ENCODE peak calls at places on chromosomes 5 and 9, in six cellular contexts. K, G, J, R, E and C are unnamed samples.
A peak's percentile ranks its signal among the peaks of the same experiment; 100 is the strongest.

GRCh38 chr9:133991964-133992779 is at the start of gene VAV2:
- DNase-seq in E (peak; percentile 72), G (peak; percentile 86), R (peak; percentile 77), K (peak; percentile 70), J (peak; percentile 54), C (peak; percentile 61)

GRCh38 chr9:132509921-132510874 is 72.2 kb upstream of the BARHL1 start:
- DNase-seq in K (no peak), R (peak; percentile 72), J (no peak), G (no peak), E (no peak), C (no peak)

GRCh38 chr9:26856413-26857032 is 36.1 kb downstream of the CAAP1 start:
- DNase-seq in G (no peak), K (no peak), R (peak; percentile 56), E (peak; percentile 70), J (peak; percentile 55), C (peak; percentile 21)

GRCh38 chr9:4855861-4856260 is 63.1 kb downstream of the RCL1 start:
- DNase-seq in R (peak; percentile 68), G (no peak), E (no peak), J (peak; percentile 25), K (no peak), C (no peak)

GRCh38 chr5:107542428-107542827 is 128.3 kb downstream of the EFNA5 start:
- DNase-seq in J (peak; percentile 90), K (peak; percentile 86), R (peak; percentile 76), G (peak; percentile 81), E (peak; percentile 85), C (peak; percentile 83)

GRCh38 chr5:59485629-59486439 is 407.7 kb downstream of the PDE4D start:
- DNase-seq in J (peak; percentile 54), K (no peak), E (no peak), G (no peak), R (peak; percentile 8), C (no peak)

GRCh38 chr5:116068028-116068632 is 16.7 kb upstream of the COMMD10 start:
- DNase-seq in J (peak; percentile 14), K (no peak), E (peak; percentile 55), R (peak; percentile 75), G (no peak), C (no peak)

GRCh38 chr5:6768590-6769230 is 55.5 kb downstream of the TENT4A start:
- DNase-seq in K (peak; percentile 28), J (no peak), G (no peak), E (no peak), R (no peak), C (no peak)

GRCh38 chr5:10471672-10472071 is 30.0 kb downstream of the ROPN1L start:
- DNase-seq in E (no peak), K (no peak), G (no peak), R (peak; percentile 65), J (no peak), C (no peak)

GRCh38 chr9:108549184-108549583 is 306.6 kb downstream of the ACTL7B start:
- DNase-seq in R (no peak), J (peak; percentile 91), K (no peak), G (no peak), E (peak; percentile 12), C (no peak)

GRCh38 chr5:118042076-118042475 is 946.3 kb downstream of the DTWD2 start:
- DNase-seq in G (no peak), R (no peak), J (no peak), E (no peak), K (no peak), C (no peak)

GRCh38 chr5:7495133-7495521 is 99.2 kb downstream of the ADCY2 start:
- DNase-seq in G (no peak), J (no peak), R (no peak), E (no peak), K (no peak), C (no peak)

GRCh38 chr5:176864755-176865154 is 34.4 kb downstream of the HK3 start:
- DNase-seq in J (no peak), G (no peak), E (no peak), R (no peak), K (no peak), C (no peak)

GRCh38 chr9:89986190-89986589 is 381.4 kb downstream of the GADD45G start:
- DNase-seq in E (no peak), G (no peak), R (no peak), K (no peak), J (no peak), C (no peak)

GRCh38 chr9:6739218-6739617 is 18.6 kb upstream of the KDM4C start:
- DNase-seq in K (no peak), R (peak; percentile 51), E (no peak), J (no peak), G (no peak), C (no peak)

GRCh38 chr9:27529316-27530278 is at the start of gene MOB3B:
- DNase-seq in J (peak; percentile 71), G (peak; percentile 97), E (peak; percentile 74), K (peak; percentile 93), R (peak; percentile 74), C (peak; percentile 88)

GRCh38 chr9:134396258-134396742 is 70.0 kb downstream of the RXRA start:
- DNase-seq in J (no peak), G (no peak), E (peak; percentile 27), K (no peak), R (no peak), C (no peak)

GRCh38 chr5:7897014-7897600 is 28.2 kb downstream of the MTRR start:
- DNase-seq in K (no peak), E (peak; percentile 23), J (peak; percentile 44), G (no peak), R (peak; percentile 65), C (no peak)

GRCh38 chr9:119924736-119925135 is 555.5 kb upstream of the BRINP1 start:
- DNase-seq in R (no peak), K (no peak), E (no peak), G (no peak), J (no peak), C (no peak)

GRCh38 chr5:169006206-169006605 is 294.7 kb downstream of the SLIT3 start:
- DNase-seq in E (no peak), J (no peak), K (no peak), G (no peak), R (peak; percentile 11), C (no peak)

GRCh38 chr5:56862909-56863308 is 46.5 kb upstream of the SETD9 start:
- DNase-seq in R (no peak), K (no peak), G (no peak), E (peak; percentile 50), J (no peak), C (no peak)

GRCh38 chr5:139686919-139687421 is 38.8 kb downstream of the CXXC5 start:
- DNase-seq in E (peak; percentile 54), R (no peak), G (peak; percentile 62), K (no peak), J (no peak), C (no peak)

GRCh38 chr5:139684350-139684880 is 36.3 kb downstream of the CXXC5 start:
- DNase-seq in E (no peak), R (no peak), K (no peak), J (no peak), G (peak; percentile 57), C (no peak)

GRCh38 chr5:139684881-139685749 is 37.0 kb downstream of the CXXC5 start:
- DNase-seq in G (peak; percentile 84), K (peak; percentile 91), E (no peak), J (no peak), R (no peak), C (no peak)

GRCh38 chr5:139686356-139686918 is 38.3 kb downstream of the CXXC5 start:
- DNase-seq in E (no peak), G (peak; percentile 45), K (no peak), R (no peak), J (no peak), C (no peak)

DNA sequence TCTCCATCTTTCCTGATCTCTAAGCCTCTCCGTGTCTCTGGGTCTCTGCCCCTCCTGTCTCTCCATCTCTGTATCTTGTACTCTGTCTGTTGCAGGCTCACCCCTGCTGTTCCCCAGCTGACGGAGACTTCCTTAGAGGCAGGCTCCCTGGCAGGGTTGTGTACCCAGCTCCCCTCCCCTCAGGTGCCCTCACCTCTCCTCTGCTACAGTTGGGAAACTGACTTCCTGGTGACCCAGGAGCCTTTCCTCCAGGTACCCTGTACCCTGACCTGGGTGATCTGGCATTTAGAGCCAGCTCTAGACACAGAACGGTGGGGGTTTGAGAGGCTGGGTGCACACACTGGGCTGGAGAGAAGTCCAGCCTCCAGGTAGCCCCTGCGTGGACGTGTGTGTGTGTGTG is 37.7 kb downstream of the CXXC5 start:
- DNase-seq in E (no peak), J (no peak), K (no peak), G (peak; percentile 54), R (no peak), C (no peak)
- H3K4me1 ChIP-seq in E (no peaks in the 10 kb centered on the region), J (peaks cover 8% of the 10 kb centered on the region), K (peaks cover 85% of the 10 kb centered on the region), G (peaks cover 69% of the 10 kb centered on the region), R (peaks cover 23% of the 10 kb centered on the region), C (peaks cover 13% of the 10 kb centered on the region)

DNA sequence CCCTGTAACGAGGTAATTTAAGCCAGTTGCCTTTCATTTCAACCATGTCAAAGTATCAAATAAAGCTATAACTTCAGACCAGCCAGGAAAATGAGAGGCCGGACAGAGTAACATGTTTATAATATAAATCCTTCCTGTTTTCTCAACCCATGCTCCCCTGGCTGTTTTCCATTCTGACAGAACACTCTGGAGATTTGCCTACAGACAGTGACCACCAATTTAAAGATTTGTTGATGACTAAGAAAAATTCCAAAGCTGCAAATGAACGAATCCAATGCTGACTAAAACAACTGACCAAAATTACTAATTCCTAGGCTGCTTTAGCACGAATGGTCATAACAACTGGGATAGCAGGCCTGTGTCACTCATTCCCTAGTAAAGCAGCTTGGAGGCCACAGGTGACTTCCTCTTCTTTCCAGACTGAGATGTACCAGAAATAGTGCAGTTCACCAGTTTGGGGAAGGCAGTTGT is 141.4 kb downstream of the AOPEP start:
- DNase-seq in K (no peak), G (no peak), E (no peak), R (peak; percentile 97), J (peak; percentile 83), C (no peak)
- H3K4me1 ChIP-seq in K (peaks cover 86% of the 10 kb centered on the region), G (peaks cover 27% of the 10 kb centered on the region), E (peaks cover 2% of the 10 kb centered on the region), R (peaks cover 88% of the 10 kb centered on the region), J (peaks cover 45% of the 10 kb centered on the region), C (peaks cover 19% of the 10 kb centered on the region)

GRCh38 chr5:151140686-151141459 is 16.7 kb downstream of the ANXA6 start:
- DNase-seq in G (no peak), E (no peak), K (no peak), R (no peak), J (no peak), C (no peak)

GRCh38 chr5:151139015-151139414 is 18.6 kb downstream of the ANXA6 start:
- DNase-seq in E (no peak), K (no peak), G (no peak), J (no peak), R (no peak), C (no peak)

GRCh38 chr5:151139646-151140045 is 17.9 kb downstream of the ANXA6 start:
- DNase-seq in J (no peak), K (no peak), G (no peak), E (no peak), R (no peak), C (no peak)

GRCh38 chr5:151142933-151143332 is 14.6 kb downstream of the ANXA6 start:
- DNase-seq in J (no peak), G (no peak), E (no peak), R (no peak), K (no peak), C (no peak)

GRCh38 chr5:151141535-151141934 is 16.0 kb downstream of the ANXA6 start:
- DNase-seq in G (no peak), K (peak; percentile 80), R (peak; percentile 41), E (no peak), J (peak; percentile 40), C (peak; percentile 49)
- H3K4me1 ChIP-seq in G (no peaks in the 10 kb centered on the region), K (peaks cover 66% of the 10 kb centered on the region), R (peaks cover 11% of the 10 kb centered on the region), E (no peaks in the 10 kb centered on the region), J (peaks cover 8% of the 10 kb centered on the region), C (no peaks in the 10 kb centered on the region)

DNA sequence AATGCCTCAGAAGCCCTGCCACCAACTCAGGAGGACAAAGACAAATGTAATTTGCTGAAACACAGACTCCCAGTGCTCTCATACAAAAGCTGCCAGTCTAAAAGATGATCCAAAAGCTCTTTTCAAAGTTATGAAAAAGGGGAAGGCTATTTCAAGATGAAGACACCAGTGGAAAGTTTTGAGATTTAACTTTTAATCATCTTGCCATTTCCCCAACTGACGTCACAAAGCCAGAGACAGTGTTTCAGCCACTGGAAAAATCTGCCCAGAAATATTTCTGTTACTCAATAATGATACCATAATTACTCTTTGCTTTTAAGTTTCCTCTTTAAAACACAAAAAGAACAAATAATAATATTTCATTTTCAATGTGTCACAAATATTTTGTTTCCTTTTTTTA is 20.9 kb downstream of the ENG start:
- DNase-seq in J (no peak), K (no peak), G (no peak), E (no peak), R (peak; percentile 91), C (no peak)
- H3K4me1 ChIP-seq in J (peaks cover 6% of the 10 kb centered on the region), K (peaks cover 30% of the 10 kb centered on the region), G (no peaks in the 10 kb centered on the region), E (no peaks in the 10 kb centered on the region), R (peaks cover 62% of the 10 kb centered on the region), C (peaks cover 50% of the 10 kb centered on the region)